ENCODE peak calls at places on chromosomes 11 and 22, in seven cellular contexts. A is A549, H is thyroid gland, Y is HCT116, Z is prostate gland, I is psoas muscle, W is upper lobe of left lung. T is an unnamed sample. For H3K4me1 and H3K9me3, the result is how much of the 10 kb centered on the place peaks cover.

GRCh38 chr22:19410941-19411689 is 20.4 kb downstream of the HIRA start:
- DNase-seq in A (no peak), H (peak), Y (no peak), Z (no peak), I (no peak), W (no peak), T (no peak)

GRCh38 chr11:72222907-72223614 is 1.5 kb upstream of the INPPL1 start:
- DNase-seq in A (peak), H (peak), Y (peak), Z (peak), I (peak), W (peak), T (peak)

GRCh38 chr11:1771273-1771672 is 7.5 kb upstream of the CTSD start:
- DNase-seq in A (no peak), H (no peak), Y (no peak), Z (no peak), I (no peak), W (no peak), T (no peak)

GRCh38 chr11:97937501-97937900 is 1083.2 kb upstream of the CNTN5 start:
- DNase-seq in A (no peak), H (no peak), Y (no peak), Z (no peak), I (no peak), W (no peak), T (no peak)

GRCh38 chr11:83871013-83871412 is 584.8 kb upstream of the CCDC90B start:
- DNase-seq in A (no peak), H (no peak), Y (no peak), Z (no peak), I (no peak), W (no peak), T (no peak)

GRCh38 chr11:47408598-47409439 is 429 bp downstream of the SLC39A13 start:
- DNase-seq in A (peak), H (peak), Y (no peak), Z (no peak), I (peak), W (peak), T (no peak)

GRCh38 chr11:96008161-96008560 is 84.3 kb upstream of the MTMR2 start:
- DNase-seq in A (no peak), H (no peak), Y (no peak), Z (no peak), I (no peak), W (no peak), T (no peak)

GRCh38 chr11:134124660-134125451 is 56.0 kb downstream of the JAM3 start:
- DNase-seq in A (no peak), H (peak), Y (no peak), Z (peak), I (peak), W (peak), T (no peak)

GRCh38 chr11:46504817-46505613 is 88.8 kb downstream of the AMBRA1 start:
- DNase-seq in A (no peak), H (no peak), Y (no peak), Z (no peak), I (no peak), W (no peak), T (no peak)

GRCh38 chr22:21951931-21952465 is 650 bp downstream of the PPM1F start:
- DNase-seq in A (no peak), H (peak), Y (no peak), Z (peak), I (peak), W (peak), T (no peak)

GRCh38 chr11:32437406-32438345 is 2.3 kb upstream of the WT1 start:
- DNase-seq in A (no peak), H (no peak), Y (no peak), Z (no peak), I (no peak), W (peak), T (no peak)

GRCh38 chr11:19392321-19392720 is 151.6 kb upstream of the E2F8 start:
- DNase-seq in A (no peak), H (no peak), Y (no peak), Z (no peak), I (no peak), W (no peak), T (no peak)

GRCh38 chr22:23744001-23744400 is 6.9 kb downstream of the ZNF70 start:
- DNase-seq in A (no peak), H (no peak), Y (no peak), Z (no peak), I (no peak), W (no peak), T (no peak)

GRCh38 chr11:2535673-2536439 is 91.0 kb downstream of the KCNQ1 start:
- DNase-seq in A (no peak), H (no peak), Y (no peak), Z (no peak), I (peak), W (peak), T (no peak)

GRCh38 chr11:26842458-26842841 is 120.6 kb upstream of the SLC5A12 start:
- DNase-seq in A (no peak), H (no peak), Y (no peak), Z (no peak), I (no peak), W (no peak), T (no peak)

GRCh38 chr22:45314054-45314721 is 4.5 kb downstream of the FAM118A start:
- DNase-seq in A (no peak), H (no peak), Y (no peak), Z (no peak), I (no peak), W (no peak), T (no peak)

GRCh38 chr11:69010964-69011623 is 2.0 kb downstream of the MRGPRF start:
- DNase-seq in A (no peak), H (peak), Y (peak), Z (peak), I (peak), W (peak), T (peak)

GRCh38 chr11:63212742-63213141 is 30.7 kb downstream of the SLC22A25 start:
- DNase-seq in A (peak), H (no peak), Y (peak), Z (no peak), I (no peak), W (no peak), T (peak)

DNA sequence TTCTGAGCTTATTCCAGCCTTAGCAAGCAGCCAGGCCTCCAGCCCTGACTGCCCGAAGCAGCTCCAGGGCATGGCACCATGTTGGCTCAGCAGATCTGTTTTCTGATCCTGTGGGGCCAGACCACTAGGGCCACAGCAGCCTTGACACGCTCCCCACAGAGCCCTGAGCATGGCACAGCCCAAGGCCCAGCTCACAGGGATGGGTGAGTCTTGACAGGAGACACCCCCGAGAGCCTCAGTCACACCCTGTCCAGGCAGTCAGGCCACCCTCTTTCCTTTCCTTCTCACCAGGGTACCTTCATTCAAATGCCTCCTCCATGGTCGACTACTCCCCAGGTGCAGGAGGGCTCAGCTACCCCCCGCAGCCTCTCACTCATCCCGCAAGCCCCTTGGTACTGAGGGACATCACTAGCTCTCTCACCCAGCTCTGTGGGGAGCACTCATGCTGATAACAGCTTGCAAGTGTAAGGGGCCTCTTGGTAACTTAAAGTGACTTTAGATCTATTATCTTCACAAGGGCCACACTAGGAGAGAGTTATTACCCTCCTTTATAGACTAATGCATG is 3.8 kb upstream of the CDC42BPG start:
- DNase-seq in A (no peak), H (no peak), Y (no peak), Z (no peak), I (no peak), W (no peak), T (no peak)
- H3K4me1 ChIP-seq in A (half or more), H (under half), Y (half or more), Z (under half), I (half or more), W (half or more), T (half or more)

GRCh38 chr11:79430280-79430679 is 10.6 kb downstream of the TENM4 start:
- DNase-seq in A (no peak), H (no peak), Y (no peak), Z (no peak), I (no peak), W (no peak), T (no peak)
- H3K27ac ChIP-seq in A (no peak), H (peak), Y (no peak), Z (no peak), I (no peak), W (no peak), T (no peak)

DNA sequence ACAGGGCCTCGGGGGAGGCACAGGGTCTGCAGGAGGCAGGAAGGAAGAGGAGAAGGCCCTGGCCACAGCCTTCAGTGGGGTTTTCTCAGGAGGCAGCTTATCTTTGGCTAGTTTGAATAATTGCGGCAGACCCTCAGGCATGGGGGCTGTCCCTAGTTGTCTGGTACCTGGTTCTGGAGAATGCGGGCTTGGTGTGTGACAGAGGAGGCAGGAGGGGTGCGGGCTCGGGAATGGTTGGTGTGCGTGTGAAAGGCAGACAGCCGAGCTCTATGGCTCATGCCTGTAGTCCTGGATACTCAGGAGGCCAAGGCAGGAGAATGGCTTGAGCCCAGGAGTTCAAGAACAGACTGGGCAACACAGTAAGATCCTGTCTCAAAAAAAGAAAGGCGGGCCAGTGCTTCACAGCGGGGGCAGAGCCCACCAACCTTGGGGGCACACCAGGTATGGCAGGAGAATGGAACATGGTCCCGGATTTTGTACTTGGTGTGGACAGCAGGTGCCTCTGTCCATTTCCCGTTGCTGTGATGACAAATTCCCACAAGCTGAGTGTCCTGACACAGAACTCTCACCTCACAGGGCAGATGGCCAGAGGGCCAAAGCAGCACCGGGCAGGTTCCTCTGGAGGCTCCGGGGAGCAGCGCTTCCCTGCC is 640.6 kb downstream of the TBC1D22A start:
- DNase-seq in A (no peak), H (no peak), Y (no peak), Z (no peak), I (no peak), W (no peak), T (no peak)
- H3K9me3 ChIP-seq in A (under half), H (under half), Y (under half), Z (under half), I (under half), W (under half), T (under half)

GRCh38 chr22:39418696-39419095 is 19.1 kb downstream of the TAB1 start:
- DNase-seq in A (no peak), H (no peak), Y (no peak), Z (no peak), I (peak), W (no peak), T (no peak)

GRCh38 chr22:39415506-39415905 is 15.9 kb downstream of the TAB1 start:
- DNase-seq in A (no peak), H (no peak), Y (no peak), Z (no peak), I (no peak), W (no peak), T (no peak)

GRCh38 chr22:39419096-39419495 is 19.5 kb downstream of the TAB1 start:
- DNase-seq in A (no peak), H (no peak), Y (no peak), Z (no peak), I (no peak), W (no peak), T (no peak)

GRCh38 chr22:39416319-39416718 is 16.7 kb downstream of the TAB1 start:
- DNase-seq in A (no peak), H (no peak), Y (no peak), Z (no peak), I (no peak), W (no peak), T (no peak)

GRCh38 chr22:39417641-39418040 is 18.1 kb downstream of the TAB1 start:
- DNase-seq in A (no peak), H (no peak), Y (no peak), Z (no peak), I (no peak), W (no peak), T (no peak)
- H3K4me1 ChIP-seq in A (under half), H (under half), Y (under half), Z (under half), I (under half), W (under half), T (under half)

GRCh38 chr22:40434101-40434500 is 63.7 kb downstream of the SGSM3 start:
- DNase-seq in A (no peak), H (no peak), Y (no peak), Z (no peak), I (no peak), W (no peak), T (no peak)
- H3K27ac ChIP-seq in A (no peak), H (no peak), Y (no peak), Z (no peak), I (no peak), W (no peak), T (no peak)

GRCh38 chr22:35568751-35569725 is 28.4 kb downstream of the RASD2 start:
- DNase-seq in A (no peak), H (no peak), Y (no peak), Z (no peak), I (no peak), W (no peak), T (no peak)

GRCh38 chr22:35567214-35567792 is 26.7 kb downstream of the RASD2 start:
- DNase-seq in A (no peak), H (no peak), Y (no peak), Z (no peak), I (no peak), W (no peak), T (no peak)

GRCh38 chr22:35564975-35565867 is 24.6 kb downstream of the RASD2 start:
- DNase-seq in A (no peak), H (no peak), Y (no peak), Z (no peak), I (no peak), W (no peak), T (no peak)

GRCh38 chr22:35569916-35570315 is 29.3 kb downstream of the RASD2 start:
- DNase-seq in A (no peak), H (no peak), Y (no peak), Z (no peak), I (no peak), W (no peak), T (no peak)

DNA sequence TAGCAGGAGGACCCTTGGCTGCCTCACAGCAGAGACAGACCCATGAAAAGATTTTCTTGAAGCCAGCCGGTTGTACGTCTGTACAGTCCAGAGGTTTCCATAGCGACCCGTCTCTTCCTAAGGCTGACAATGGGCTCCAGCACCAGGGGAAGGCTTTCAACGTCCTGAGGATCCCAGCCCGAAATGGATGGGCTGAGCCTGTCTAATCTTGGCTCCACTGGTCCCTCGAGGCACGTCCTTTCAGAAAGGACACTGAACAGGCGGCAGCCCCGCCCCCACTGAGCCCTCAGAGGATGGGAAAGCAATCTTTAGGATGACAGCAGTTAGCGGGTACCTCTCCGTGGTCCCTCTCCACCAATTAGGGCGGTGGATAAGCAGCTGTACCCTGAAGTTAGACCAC is 27.2 kb downstream of the RASD2 start:
- DNase-seq in A (no peak), H (no peak), Y (no peak), Z (no peak), I (no peak), W (no peak), T (no peak)
- H3K9me3 ChIP-seq in A (under half), H (under half), Y (under half), Z (under half), I (under half), W (under half), T (under half)

GRCh38 chr11:73334244-73335203 is 26.4 kb downstream of the ARHGEF17 start:
- DNase-seq in A (peak), H (peak), Y (peak), Z (no peak), I (peak), W (no peak), T (no peak)
- H3K4me1 ChIP-seq in A (under half), H (half or more), Y (under half), Z (under half), I (under half), W (half or more), T (under half)

GRCh38 chr11:120715239-120715638 is 203.7 kb downstream of the GRIK4 start:
- DNase-seq in A (peak), H (no peak), Y (no peak), Z (no peak), I (no peak), W (no peak), T (no peak)
- H3K27ac ChIP-seq in A (no peak), H (no peak), Y (no peak), Z (no peak), I (no peak), W (no peak), T (no peak)

T was measured in CD4-positive, CD25-positive, alpha-beta regulatory T cell.